ENCODE peak calls at places on chromosome 15, in seven cellular contexts. B, X, W, U, E, N and I are unnamed samples.

GRCh38 chr15:45618813-45619212 is 16.0 kb upstream of the SQOR start:
- DNase-seq in B (no peak), X (no peak), W (no peak), U (no peak), E (no peak), N (no peak), I (no peak)

GRCh38 chr15:77839431-77839830 is 206.7 kb upstream of the LINGO1 start:
- DNase-seq in B (no peak), X (no peak), W (no peak), U (no peak), E (no peak), N (no peak), I (no peak)

GRCh38 chr15:75061272-75061671 is 37.9 kb downstream of the PPCDC start:
- DNase-seq in B (peak), X (no peak), W (no peak), U (no peak), E (no peak), N (no peak), I (peak)

GRCh38 chr15:65212097-65212496 is 824 bp upstream of the CILP start:
- DNase-seq in B (no peak), X (no peak), W (no peak), U (peak), E (peak), N (no peak), I (no peak)

GRCh38 chr15:57112178-57112577 is 193.7 kb downstream of the TCF12 start:
- DNase-seq in B (peak), X (no peak), W (no peak), U (no peak), E (no peak), N (peak), I (no peak)

GRCh38 chr15:33963831-33964664 is 4.2 kb upstream of the CHRM5 start:
- DNase-seq in B (peak), X (no peak), W (no peak), U (no peak), E (no peak), N (peak), I (no peak)

GRCh38 chr15:88911766-88912118 is 1.4 kb downstream of the MFGE8 start:
- DNase-seq in B (peak), X (no peak), W (no peak), U (no peak), E (no peak), N (peak), I (no peak)

GRCh38 chr15:90305932-90306331 is 40.5 kb downstream of the NGRN start:
- DNase-seq in B (peak), X (no peak), W (no peak), U (no peak), E (no peak), N (no peak), I (no peak)

GRCh38 chr15:58330468-58330793 is 101.4 kb upstream of the LIPC start:
- DNase-seq in B (no peak), X (no peak), W (no peak), U (no peak), E (no peak), N (no peak), I (no peak)

GRCh38 chr15:59885832-59886231 is 118.3 kb upstream of the FOXB1 start:
- DNase-seq in B (no peak), X (no peak), W (no peak), U (no peak), E (no peak), N (no peak), I (no peak)

GRCh38 chr15:97078556-97078955 is 748.1 kb downstream of the NR2F2 start:
- DNase-seq in B (no peak), X (no peak), W (no peak), U (no peak), E (no peak), N (no peak), I (no peak)

GRCh38 chr15:62935300-62936081 is 107.1 kb upstream of the TPM1 start:
- DNase-seq in B (no peak), X (no peak), W (no peak), U (no peak), E (no peak), N (no peak), I (peak)

GRCh38 chr15:55917881-55918296 is 75.5 kb downstream of the NEDD4 start:
- DNase-seq in B (peak), X (no peak), W (peak), U (no peak), E (no peak), N (no peak), I (peak)

GRCh38 chr15:56244811-56245576 is 1.3 kb upstream of the RFX7 start:
- DNase-seq in B (peak), X (peak), W (peak), U (peak), E (peak), N (peak), I (peak)

GRCh38 chr15:63274427-63274826 is 3.0 kb upstream of the APH1B start:
- DNase-seq in B (no peak), X (no peak), W (no peak), U (no peak), E (no peak), N (peak), I (no peak)

GRCh38 chr15:87731630-87732029 is 524.9 kb downstream of the NTRK3 start:
- DNase-seq in B (no peak), X (no peak), W (no peak), U (no peak), E (no peak), N (peak), I (no peak)

GRCh38 chr15:95041297-95041696 is 809.9 kb downstream of the MCTP2 start:
- DNase-seq in B (peak), X (no peak), W (no peak), U (no peak), E (no peak), N (no peak), I (no peak)

GRCh38 chr15:65372787-65373067 is 5.1 kb downstream of the IGDCC3 start:
- DNase-seq in B (no peak), X (no peak), W (no peak), U (no peak), E (no peak), N (no peak), I (no peak)

GRCh38 chr15:68608206-68608843 is 29.5 kb downstream of the CORO2B start:
- DNase-seq in B (no peak), X (peak), W (no peak), U (no peak), E (no peak), N (no peak), I (peak)